ENCODE peak calls at places on chromosomes 7 and 10, in four cellular contexts. One of them, this sample, is unnamed.

GRCh38 chr10:34449836-34450235 is 365.3 kb downstream of the PARD3 start:
- DNase-seq in T follicular helper cell: no peak
- DNase-seq in upper lobe of right lung: no peak
- DNase-seq in NCI-H1092: no peak
- DNase-seq in this sample: no peak

GRCh38 chr10:124650820-124651401 is 93.3 kb downstream of the FAM53B start:
- DNase-seq in T follicular helper cell: peak
- DNase-seq in upper lobe of right lung: no peak
- DNase-seq in NCI-H1092: no peak
- DNase-seq in this sample: no peak

GRCh38 chr10:5890519-5890878 is 456 bp downstream of the FBH1 start:
- DNase-seq in T follicular helper cell: no peak
- DNase-seq in upper lobe of right lung: no peak
- DNase-seq in NCI-H1092: peak
- DNase-seq in this sample: no peak

GRCh38 chr7:42143605-42144252 is 93.3 kb downstream of the GLI3 start:
- DNase-seq in T follicular helper cell: no peak
- DNase-seq in upper lobe of right lung: no peak
- DNase-seq in NCI-H1092: no peak
- DNase-seq in this sample: no peak

GRCh38 chr7:43637114-43637806 is 54.4 kb downstream of the STK17A start:
- DNase-seq in T follicular helper cell: no peak
- DNase-seq in upper lobe of right lung: no peak
- DNase-seq in NCI-H1092: no peak
- DNase-seq in this sample: no peak

GRCh38 chr7:120993011-120993574 is 4.6 kb downstream of the CPED1 start:
- DNase-seq in T follicular helper cell: no peak
- DNase-seq in upper lobe of right lung: no peak
- DNase-seq in NCI-H1092: no peak
- DNase-seq in this sample: no peak

GRCh38 chr7:49805686-49806085 is 32.2 kb downstream of the VWC2 start:
- DNase-seq in T follicular helper cell: no peak
- DNase-seq in upper lobe of right lung: no peak
- DNase-seq in NCI-H1092: no peak
- DNase-seq in this sample: no peak

GRCh38 chr7:87398441-87398840 is 53.0 kb downstream of the CROT start:
- DNase-seq in T follicular helper cell: no peak
- DNase-seq in upper lobe of right lung: no peak
- DNase-seq in NCI-H1092: no peak
- DNase-seq in this sample: no peak

GRCh38 chr7:128665057-128665456 is 7.0 kb upstream of the GARIN1A start:
- DNase-seq in T follicular helper cell: no peak
- DNase-seq in upper lobe of right lung: no peak
- DNase-seq in NCI-H1092: no peak
- DNase-seq in this sample: no peak

GRCh38 chr7:41005381-41005901 is 697.4 kb downstream of the INHBA start:
- DNase-seq in T follicular helper cell: no peak
- DNase-seq in upper lobe of right lung: no peak
- DNase-seq in NCI-H1092: no peak
- DNase-seq in this sample: no peak

This sample was measured in HL-60.